ENCODE peak calls at places on chromosomes 5 and 9, in six cellular contexts. One of them, this sample, is unnamed.

GRCh38 chr9:112868956-112869594 is 21.6 kb downstream of the SLC46A2 start:
- DNase-seq in esophagus muscularis mucosa: no peak
- DNase-seq in AG09309: no peak
- DNase-seq in fibroblast of mammary gland: no peak
- DNase-seq in dorsolateral prefrontal cortex: no peak
- DNase-seq in choroid plexus epithelial cell: no peak
- DNase-seq in this sample: no peak

GRCh38 chr5:10459080-10460055 is 17.7 kb downstream of the ROPN1L start:
- DNase-seq in esophagus muscularis mucosa: no peak
- DNase-seq in AG09309: no peak
- DNase-seq in fibroblast of mammary gland: no peak
- DNase-seq in dorsolateral prefrontal cortex: no peak
- DNase-seq in choroid plexus epithelial cell: no peak
- DNase-seq in this sample: no peak

GRCh38 chr9:107172160-107172978 is 110.7 kb upstream of the RAD23B start:
- DNase-seq in esophagus muscularis mucosa: peak
- DNase-seq in AG09309: peak
- DNase-seq in fibroblast of mammary gland: peak
- DNase-seq in dorsolateral prefrontal cortex: peak
- DNase-seq in choroid plexus epithelial cell: peak
- DNase-seq in this sample: peak

GRCh38 chr5:42944989-42945388 is 95.1 kb downstream of the ANXA2R start:
- DNase-seq in esophagus muscularis mucosa: no peak
- DNase-seq in AG09309: peak
- DNase-seq in fibroblast of mammary gland: peak
- DNase-seq in dorsolateral prefrontal cortex: no peak
- DNase-seq in choroid plexus epithelial cell: peak
- DNase-seq in this sample: no peak

GRCh38 chr5:160118349-160119141 is 705 bp downstream of the PWWP2A start:
- DNase-seq in esophagus muscularis mucosa: peak
- DNase-seq in AG09309: no peak
- DNase-seq in fibroblast of mammary gland: no peak
- DNase-seq in dorsolateral prefrontal cortex: peak
- DNase-seq in choroid plexus epithelial cell: no peak
- DNase-seq in this sample: peak

GRCh38 chr5:78983601-78984000 is 1.5 kb downstream of the ARSB start:
- DNase-seq in esophagus muscularis mucosa: no peak
- DNase-seq in AG09309: no peak
- DNase-seq in fibroblast of mammary gland: no peak
- DNase-seq in dorsolateral prefrontal cortex: no peak
- DNase-seq in choroid plexus epithelial cell: no peak
- DNase-seq in this sample: no peak

GRCh38 chr5:142316681-142317080 is 8.1 kb downstream of the SPRY4 start:
- DNase-seq in esophagus muscularis mucosa: no peak
- DNase-seq in AG09309: no peak
- DNase-seq in fibroblast of mammary gland: no peak
- DNase-seq in dorsolateral prefrontal cortex: no peak
- DNase-seq in choroid plexus epithelial cell: peak
- DNase-seq in this sample: no peak

GRCh38 chr9:13354733-13355132 is 75.2 kb upstream of the MPDZ start:
- DNase-seq in esophagus muscularis mucosa: no peak
- DNase-seq in AG09309: no peak
- DNase-seq in fibroblast of mammary gland: peak
- DNase-seq in dorsolateral prefrontal cortex: no peak
- DNase-seq in choroid plexus epithelial cell: peak
- DNase-seq in this sample: no peak

GRCh38 chr9:95044731-95045508 is 272.6 kb downstream of the FANCC start:
- DNase-seq in esophagus muscularis mucosa: no peak
- DNase-seq in AG09309: no peak
- DNase-seq in fibroblast of mammary gland: no peak
- DNase-seq in dorsolateral prefrontal cortex: no peak
- DNase-seq in choroid plexus epithelial cell: no peak
- DNase-seq in this sample: peak

GRCh38 chr9:23551171-23551795 is 274.8 kb downstream of the ELAVL2 start:
- DNase-seq in esophagus muscularis mucosa: no peak
- DNase-seq in AG09309: no peak
- DNase-seq in fibroblast of mammary gland: no peak
- DNase-seq in dorsolateral prefrontal cortex: no peak
- DNase-seq in choroid plexus epithelial cell: no peak
- DNase-seq in this sample: no peak

GRCh38 chr9:14911046-14911445 is 818 bp upstream of the FREM1 start:
- DNase-seq in esophagus muscularis mucosa: no peak
- DNase-seq in AG09309: no peak
- DNase-seq in fibroblast of mammary gland: no peak
- DNase-seq in dorsolateral prefrontal cortex: no peak
- DNase-seq in choroid plexus epithelial cell: no peak
- DNase-seq in this sample: no peak

GRCh38 chr5:133384120-133384855 is 228.1 kb downstream of the FSTL4 start:
- DNase-seq in esophagus muscularis mucosa: no peak
- DNase-seq in AG09309: no peak
- DNase-seq in fibroblast of mammary gland: no peak
- DNase-seq in dorsolateral prefrontal cortex: no peak
- DNase-seq in choroid plexus epithelial cell: no peak
- DNase-seq in this sample: no peak

GRCh38 chr5:73444499-73445432 is 3.8 kb downstream of the FOXD1 start:
- DNase-seq in esophagus muscularis mucosa: no peak
- DNase-seq in AG09309: no peak
- DNase-seq in fibroblast of mammary gland: no peak
- DNase-seq in dorsolateral prefrontal cortex: no peak
- DNase-seq in choroid plexus epithelial cell: peak
- DNase-seq in this sample: no peak

GRCh38 chr9:114906922-114907571 is 23.3 kb downstream of the TNFSF8 start:
- DNase-seq in esophagus muscularis mucosa: no peak
- DNase-seq in AG09309: no peak
- DNase-seq in fibroblast of mammary gland: peak
- DNase-seq in dorsolateral prefrontal cortex: no peak
- DNase-seq in choroid plexus epithelial cell: peak
- DNase-seq in this sample: no peak

GRCh38 chr9:87739546-87739945 is 13.6 kb downstream of the CTSL start:
- DNase-seq in esophagus muscularis mucosa: no peak
- DNase-seq in AG09309: no peak
- DNase-seq in fibroblast of mammary gland: no peak
- DNase-seq in dorsolateral prefrontal cortex: no peak
- DNase-seq in choroid plexus epithelial cell: no peak
- DNase-seq in this sample: no peak

GRCh38 chr5:84724181-84724580 is 339.5 kb upstream of the EDIL3 start:
- DNase-seq in esophagus muscularis mucosa: no peak
- DNase-seq in AG09309: no peak
- DNase-seq in fibroblast of mammary gland: no peak
- DNase-seq in dorsolateral prefrontal cortex: no peak
- DNase-seq in choroid plexus epithelial cell: no peak
- DNase-seq in this sample: no peak

GRCh38 chr5:77845273-77845646 is 69.1 kb upstream of the TBCA start:
- DNase-seq in esophagus muscularis mucosa: no peak
- DNase-seq in AG09309: no peak
- DNase-seq in fibroblast of mammary gland: no peak
- DNase-seq in dorsolateral prefrontal cortex: no peak
- DNase-seq in choroid plexus epithelial cell: no peak
- DNase-seq in this sample: no peak

GRCh38 chr5:157511656-157512644 is 51.9 kb downstream of the NIPAL4 start:
- DNase-seq in esophagus muscularis mucosa: peak
- DNase-seq in AG09309: peak
- DNase-seq in fibroblast of mammary gland: peak
- DNase-seq in dorsolateral prefrontal cortex: peak
- DNase-seq in choroid plexus epithelial cell: peak
- DNase-seq in this sample: peak

GRCh38 chr5:66796306-66797292 is 200.4 kb downstream of the MAST4 start:
- DNase-seq in esophagus muscularis mucosa: no peak
- DNase-seq in AG09309: no peak
- DNase-seq in fibroblast of mammary gland: peak
- DNase-seq in dorsolateral prefrontal cortex: no peak
- DNase-seq in choroid plexus epithelial cell: peak
- DNase-seq in this sample: no peak

GRCh38 chr9:29212590-29213373 is 1639.5 kb upstream of the C9orf72 start:
- DNase-seq in esophagus muscularis mucosa: no peak
- DNase-seq in AG09309: no peak
- DNase-seq in fibroblast of mammary gland: no peak
- DNase-seq in dorsolateral prefrontal cortex: no peak
- DNase-seq in choroid plexus epithelial cell: no peak
- DNase-seq in this sample: no peak

GRCh38 chr5:80082731-80083114 is 47.6 kb downstream of the THBS4 start:
- DNase-seq in esophagus muscularis mucosa: no peak
- DNase-seq in AG09309: peak
- DNase-seq in fibroblast of mammary gland: peak
- DNase-seq in dorsolateral prefrontal cortex: peak
- DNase-seq in choroid plexus epithelial cell: peak
- DNase-seq in this sample: peak

GRCh38 chr5:94793113-94793815 is 174.8 kb downstream of the SLF1 start:
- DNase-seq in esophagus muscularis mucosa: no peak
- DNase-seq in AG09309: peak
- DNase-seq in fibroblast of mammary gland: peak
- DNase-seq in dorsolateral prefrontal cortex: no peak
- DNase-seq in choroid plexus epithelial cell: peak
- DNase-seq in this sample: no peak

GRCh38 chr9:91395106-91395552 is 28.5 kb downstream of the NFIL3 start:
- DNase-seq in esophagus muscularis mucosa: no peak
- DNase-seq in AG09309: no peak
- DNase-seq in fibroblast of mammary gland: peak
- DNase-seq in dorsolateral prefrontal cortex: no peak
- DNase-seq in choroid plexus epithelial cell: peak
- DNase-seq in this sample: no peak

GRCh38 chr5:179549973-179550510 is 312 bp upstream of the RUFY1 start:
- DNase-seq in esophagus muscularis mucosa: no peak
- DNase-seq in AG09309: no peak
- DNase-seq in fibroblast of mammary gland: peak
- DNase-seq in dorsolateral prefrontal cortex: peak
- DNase-seq in choroid plexus epithelial cell: peak
- DNase-seq in this sample: no peak

GRCh38 chr5:59328801-59329296 is 564.7 kb downstream of the PDE4D start:
- DNase-seq in esophagus muscularis mucosa: no peak
- DNase-seq in AG09309: no peak
- DNase-seq in fibroblast of mammary gland: peak
- DNase-seq in dorsolateral prefrontal cortex: no peak
- DNase-seq in choroid plexus epithelial cell: peak
- DNase-seq in this sample: no peak

GRCh38 chr5:143354025-143354424 is 49.5 kb downstream of the NR3C1 start:
- DNase-seq in esophagus muscularis mucosa: no peak
- DNase-seq in AG09309: no peak
- DNase-seq in fibroblast of mammary gland: peak
- DNase-seq in dorsolateral prefrontal cortex: no peak
- DNase-seq in choroid plexus epithelial cell: peak
- DNase-seq in this sample: no peak

GRCh38 chr9:5480919-5481743 is 29.2 kb upstream of the PDCD1LG2 start:
- DNase-seq in esophagus muscularis mucosa: no peak
- DNase-seq in AG09309: no peak
- DNase-seq in fibroblast of mammary gland: no peak
- DNase-seq in dorsolateral prefrontal cortex: no peak
- DNase-seq in choroid plexus epithelial cell: no peak
- DNase-seq in this sample: no peak
- TF ChIP-seq CTCF in esophagus muscularis mucosa: no peak
- TF ChIP-seq CTCF in AG09309: peak
- TF ChIP-seq CTCF in fibroblast of mammary gland: peak
- TF ChIP-seq CTCF in dorsolateral prefrontal cortex: no peak
- TF ChIP-seq CTCF in choroid plexus epithelial cell: peak
- TF ChIP-seq CTCF in this sample: no peak

DNA sequence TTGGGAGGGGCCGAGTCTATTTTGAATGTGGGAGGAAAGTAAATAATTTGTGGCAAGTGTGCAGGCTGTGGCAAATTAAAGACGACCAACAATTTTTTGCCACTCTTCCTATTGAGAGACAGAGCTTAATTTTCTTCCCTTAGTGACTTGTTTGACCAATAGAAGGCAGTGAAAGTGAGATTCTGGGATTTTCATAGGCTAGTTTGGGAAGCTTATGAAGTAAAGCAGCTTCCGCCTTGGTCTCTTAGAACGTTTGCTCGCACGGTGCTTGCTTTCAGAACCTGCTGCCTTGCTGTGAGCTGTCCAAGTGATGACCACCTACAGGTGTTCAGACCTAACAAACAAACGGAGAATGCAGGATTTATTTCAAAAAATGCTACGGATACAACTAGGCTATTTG is 6.7 kb upstream of the OR1N2 start:
- DNase-seq in esophagus muscularis mucosa: no peak
- DNase-seq in AG09309: no peak
- DNase-seq in fibroblast of mammary gland: no peak
- DNase-seq in dorsolateral prefrontal cortex: no peak
- DNase-seq in choroid plexus epithelial cell: no peak
- DNase-seq in this sample: no peak
- H3K4me3 ChIP-seq in esophagus muscularis mucosa: no peak
- H3K4me3 ChIP-seq in AG09309: no peak
- H3K4me3 ChIP-seq in fibroblast of mammary gland: no peak
- H3K4me3 ChIP-seq in dorsolateral prefrontal cortex: no peak
- H3K4me3 ChIP-seq in choroid plexus epithelial cell: no peak
- H3K4me3 ChIP-seq in this sample: no peak

DNA sequence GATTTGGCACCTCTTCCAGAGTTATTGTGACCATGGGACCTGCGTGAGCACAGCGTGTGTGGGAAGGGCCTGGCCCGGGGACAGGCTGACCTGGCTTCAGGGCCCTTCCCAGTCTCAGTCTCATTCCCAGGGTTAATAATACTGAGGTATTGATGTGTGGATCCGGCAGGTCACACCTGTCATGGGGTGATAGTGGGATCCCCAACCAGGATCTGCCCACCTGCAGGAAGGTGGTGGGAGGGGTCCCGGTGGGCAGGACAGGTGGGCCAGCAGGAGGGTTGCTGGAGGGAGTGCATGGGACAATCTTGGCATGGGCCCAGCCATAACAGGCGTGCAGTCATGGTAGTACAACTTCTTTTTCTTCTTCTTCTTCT is 55.4 kb downstream of the COL15A1 start:
- DNase-seq in esophagus muscularis mucosa: no peak
- DNase-seq in AG09309: no peak
- DNase-seq in fibroblast of mammary gland: no peak
- DNase-seq in dorsolateral prefrontal cortex: no peak
- DNase-seq in choroid plexus epithelial cell: no peak
- DNase-seq in this sample: no peak
- TF ChIP-seq CTCF in esophagus muscularis mucosa: no peak
- TF ChIP-seq CTCF in AG09309: no peak
- TF ChIP-seq CTCF in fibroblast of mammary gland: no peak
- TF ChIP-seq CTCF in dorsolateral prefrontal cortex: no peak
- TF ChIP-seq CTCF in choroid plexus epithelial cell: no peak
- TF ChIP-seq CTCF in this sample: no peak

GRCh38 chr5:137146402-137146889 is 352.7 kb downstream of the SPOCK1 start:
- DNase-seq in esophagus muscularis mucosa: no peak
- DNase-seq in AG09309: peak
- DNase-seq in fibroblast of mammary gland: peak
- DNase-seq in dorsolateral prefrontal cortex: peak
- DNase-seq in choroid plexus epithelial cell: peak
- DNase-seq in this sample: no peak
- H3K4me3 ChIP-seq in esophagus muscularis mucosa: no peak
- H3K4me3 ChIP-seq in AG09309: no peak
- H3K4me3 ChIP-seq in fibroblast of mammary gland: no peak
- H3K4me3 ChIP-seq in dorsolateral prefrontal cortex: no peak
- H3K4me3 ChIP-seq in choroid plexus epithelial cell: no peak
- H3K4me3 ChIP-seq in this sample: no peak

DNA sequence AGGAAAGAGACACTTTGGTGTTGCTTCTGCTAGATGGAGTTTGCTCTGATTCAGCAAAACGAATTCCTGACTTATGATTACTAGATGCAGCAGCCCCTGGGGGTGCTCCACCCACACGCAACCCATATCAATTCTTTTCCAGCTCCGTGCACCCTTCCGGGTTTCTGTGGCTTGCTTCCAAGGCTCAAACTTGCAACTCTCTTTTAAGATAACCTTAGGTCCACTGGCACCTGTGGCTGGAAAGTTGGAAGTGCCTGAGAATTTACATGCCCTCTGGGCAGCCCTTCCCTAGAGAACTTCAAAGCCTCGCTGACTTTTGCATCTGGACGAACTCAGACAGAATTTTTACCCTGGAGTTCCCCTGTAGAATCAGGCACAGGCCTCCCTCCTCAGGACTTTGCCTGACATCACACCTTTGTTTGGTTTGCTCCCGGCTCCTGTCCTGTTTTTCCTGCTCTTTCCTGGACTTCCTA is 224.9 kb downstream of the SNX18 start:
- DNase-seq in esophagus muscularis mucosa: peak
- DNase-seq in AG09309: peak
- DNase-seq in fibroblast of mammary gland: peak
- DNase-seq in dorsolateral prefrontal cortex: no peak
- DNase-seq in choroid plexus epithelial cell: peak
- DNase-seq in this sample: no peak
- TF ChIP-seq CTCF in esophagus muscularis mucosa: no peak
- TF ChIP-seq CTCF in AG09309: peak
- TF ChIP-seq CTCF in fibroblast of mammary gland: no peak
- TF ChIP-seq CTCF in dorsolateral prefrontal cortex: no peak
- TF ChIP-seq CTCF in choroid plexus epithelial cell: peak
- TF ChIP-seq CTCF in this sample: no peak